ENCODE peak calls at places on chromosomes 16 and 17, in ten cellular contexts. M is fibroblast of lung, B is left lung, O is tibial artery, A is A549, R is AG04450, N is colonic mucosa, X is fibroblast of mammary gland, G is HFF-Myc, H is adrenal gland. J is an unnamed sample.

GRCh38 chr17:8409966-8410881 is 12.6 kb upstream of the RNF222 start:
- DNase-seq in M (peak), B (peak), O (peak), A (peak), R (peak), N (peak), X (peak), G (peak), H (peak), J (peak)

GRCh38 chr17:50604470-50604869 is 30.2 kb upstream of the ABCC3 start:
- DNase-seq in M (peak), B (peak), O (no peak), A (no peak), R (no peak), N (peak), X (peak), G (peak), H (no peak), J (no peak)

GRCh38 chr17:50956750-50957523 is 90.8 kb upstream of the TOB1 start:
- DNase-seq in M (peak), B (peak), O (peak), A (peak), R (peak), N (peak), X (peak), G (no peak), H (peak), J (no peak)

GRCh38 chr17:52298881-52299280 is 140.4 kb upstream of the CA10 start:
- DNase-seq in M (no peak), B (no peak), O (no peak), A (no peak), R (no peak), N (no peak), X (no peak), G (no peak), H (no peak), J (no peak)

GRCh38 chr16:2852003-2852730 is 5.8 kb downstream of the PRSS22 start:
- DNase-seq in M (no peak), B (no peak), O (no peak), A (no peak), R (no peak), N (no peak), X (no peak), G (no peak), H (no peak), J (no peak)

GRCh38 chr17:57415737-57416354 is 159.5 kb downstream of the MSI2 start:
- DNase-seq in M (no peak), B (no peak), O (no peak), A (no peak), R (no peak), N (no peak), X (no peak), G (no peak), H (no peak), J (no peak)

GRCh38 chr16:5349661-5350060 is 252.1 kb upstream of the EEF2KMT start:
- DNase-seq in M (no peak), B (no peak), O (no peak), A (no peak), R (no peak), N (no peak), X (no peak), G (no peak), H (no peak), J (no peak)

GRCh38 chr16:67847064-67847861 is at the start of gene CENPT:
- DNase-seq in M (peak), B (peak), O (peak), A (no peak), R (no peak), N (peak), X (peak), G (no peak), H (no peak), J (no peak)

GRCh38 chr17:49108318-49108717 is 24.3 kb upstream of the B4GALNT2 start:
- DNase-seq in M (peak), B (no peak), O (no peak), A (peak), R (peak), N (no peak), X (peak), G (no peak), H (no peak), J (peak)

GRCh38 chr16:82033006-82033405 is 2.0 kb upstream of the HSD17B2 start:
- DNase-seq in M (no peak), B (no peak), O (no peak), A (no peak), R (no peak), N (peak), X (no peak), G (no peak), H (no peak), J (no peak)

GRCh38 chr16:69112285-69113129 is 7.1 kb downstream of the HAS3 start:
- DNase-seq in M (no peak), B (peak), O (no peak), A (peak), R (no peak), N (peak), X (peak), G (no peak), H (peak), J (no peak)

GRCh38 chr16:67198238-67198734 is 645 bp upstream of the ELMO3 start:
- DNase-seq in M (peak), B (peak), O (no peak), A (peak), R (no peak), N (peak), X (peak), G (no peak), H (no peak), J (no peak)

GRCh38 chr16:82544378-82544777 is 82.4 kb upstream of the CDH13 start:
- DNase-seq in M (no peak), B (no peak), O (no peak), A (no peak), R (no peak), N (no peak), X (no peak), G (no peak), H (no peak), J (no peak)

GRCh38 chr17:74773414-74773813 is 2.7 kb downstream of the NAT9 start:
- DNase-seq in M (no peak), B (no peak), O (no peak), A (no peak), R (no peak), N (no peak), X (no peak), G (no peak), H (peak), J (no peak)

GRCh38 chr16:54511181-54511731 is 224.7 kb upstream of the IRX3 start:
- DNase-seq in M (peak), B (no peak), O (no peak), A (no peak), R (no peak), N (no peak), X (peak), G (no peak), H (no peak), J (no peak)

GRCh38 chr16:54879681-54880080 is 51.0 kb upstream of the IRX5 start:
- DNase-seq in M (no peak), B (no peak), O (no peak), A (peak), R (no peak), N (no peak), X (peak), G (no peak), H (no peak), J (no peak)

GRCh38 chr16:63702981-63703590 is 1418.8 kb downstream of the CDH11 start:
- DNase-seq in M (no peak), B (no peak), O (no peak), A (no peak), R (no peak), N (no peak), X (no peak), G (no peak), H (no peak), J (no peak)

GRCh38 chr17:29645516-29646051 is 22.9 kb upstream of the CORO6 start:
- DNase-seq in M (peak), B (peak), O (peak), A (no peak), R (peak), N (peak), X (peak), G (no peak), H (no peak), J (peak)

GRCh38 chr16:68311316-68311620 is 449 bp downstream of the PRMT7 start:
- DNase-seq in M (peak), B (no peak), O (no peak), A (no peak), R (no peak), N (no peak), X (peak), G (no peak), H (no peak), J (no peak)

GRCh38 chr16:3774156-3774767 is 56.9 kb upstream of the TRAP1 start:
- DNase-seq in M (peak), B (no peak), O (no peak), A (no peak), R (peak), N (no peak), X (peak), G (peak), H (no peak), J (no peak)

GRCh38 chr16:53922067-53922804 is 218.3 kb downstream of the FTO start:
- DNase-seq in M (no peak), B (no peak), O (no peak), A (no peak), R (no peak), N (no peak), X (peak), G (no peak), H (no peak), J (no peak)

GRCh38 chr17:38703742-38704644 is 1.1 kb upstream of the MLLT6 start:
- DNase-seq in M (no peak), B (peak), O (peak), A (no peak), R (no peak), N (peak), X (peak), G (no peak), H (peak), J (peak)

GRCh38 chr17:28335959-28336871 is 654 bp downstream of the TNFAIP1 start:
- DNase-seq in M (peak), B (peak), O (peak), A (peak), R (peak), N (peak), X (peak), G (peak), H (peak), J (peak)

GRCh38 chr16:12094537-12095265 is 118.2 kb downstream of the SNX29 start:
- DNase-seq in M (peak), B (peak), O (no peak), A (no peak), R (no peak), N (no peak), X (no peak), G (no peak), H (no peak), J (no peak)

GRCh38 chr17:2144701-2145100 is 89.8 kb downstream of the HIC1 start:
- DNase-seq in M (no peak), B (no peak), O (no peak), A (no peak), R (no peak), N (no peak), X (no peak), G (no peak), H (no peak), J (no peak)

GRCh38 chr16:67016681-67017450 is 12.1 kb upstream of the CBFB start:
- DNase-seq in M (no peak), B (peak), O (no peak), A (no peak), R (no peak), N (no peak), X (no peak), G (no peak), H (no peak), J (no peak)

DNA sequence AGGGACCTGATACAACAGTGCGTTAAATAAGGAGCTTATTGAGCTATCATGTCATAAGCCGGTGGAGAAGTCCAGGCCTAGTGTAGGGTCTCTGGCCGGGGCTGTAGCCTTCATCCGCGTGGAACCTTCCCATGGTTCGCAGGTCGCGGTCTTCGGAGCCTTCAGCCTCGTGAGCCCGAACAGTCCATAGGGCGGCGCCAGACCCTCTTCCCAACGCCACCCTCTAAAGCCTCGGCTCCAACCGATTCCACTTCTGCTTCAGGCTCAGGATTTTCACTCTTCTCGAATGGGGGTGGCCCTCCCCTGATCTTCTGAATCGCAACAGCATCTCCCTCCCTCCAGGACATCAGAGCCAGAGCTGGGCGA is 10.3 kb upstream of the BRCA1 start:
- DNase-seq in M (no peak), B (no peak), O (no peak), A (no peak), R (no peak), N (no peak), X (no peak), G (no peak), H (no peak), J (no peak)
- TF ChIP-seq CTCF in M (no peak), B (no peak), O (no peak), A (no peak), R (no peak), N (no peak), X (no peak), G (no peak), H (no peak), J (no peak)

GRCh38 chr16:89257757-89258465 is 40.4 kb downstream of the ZNF778 start:
- DNase-seq in M (no peak), B (no peak), O (no peak), A (no peak), R (no peak), N (no peak), X (no peak), G (no peak), H (no peak), J (no peak)
- H3K4me3 ChIP-seq in M (no peak), B (no peak), O (no peak), A (no peak), R (peak), N (peak), X (peak), G (peak), H (no peak), J (no peak)

GRCh38 chr16:8946544-8946943 is 17.2 kb downstream of the USP7 start:
- DNase-seq in M (no peak), B (no peak), O (no peak), A (no peak), R (no peak), N (peak), X (no peak), G (no peak), H (no peak), J (peak)
- TF ChIP-seq CTCF in M (no peak), B (no peak), O (no peak), A (no peak), R (no peak), N (no peak), X (no peak), G (no peak), H (no peak), J (peak)

DNA sequence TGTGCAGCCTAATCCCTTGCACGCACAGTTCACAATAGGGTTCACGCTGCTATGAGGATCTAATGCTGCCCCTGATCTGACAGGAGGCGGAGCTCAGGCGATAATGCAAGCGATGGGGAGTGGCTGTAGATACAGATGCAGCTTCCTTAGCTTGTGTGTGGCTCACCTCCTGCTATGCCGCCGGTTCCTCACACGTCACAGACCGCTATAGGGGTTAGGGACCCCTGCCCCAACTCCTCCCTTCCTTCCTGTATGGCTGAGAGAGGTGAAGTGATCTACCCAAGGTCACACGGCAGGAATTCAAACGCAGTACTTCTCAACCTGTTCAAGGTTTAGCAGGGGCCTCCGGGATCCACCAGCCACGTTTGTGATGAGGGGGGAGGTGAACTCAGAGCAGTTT is 13.4 kb upstream of the PLLP start:
- DNase-seq in M (no peak), B (no peak), O (no peak), A (no peak), R (no peak), N (no peak), X (no peak), G (no peak), H (no peak), J (no peak)
- H3K4me3 ChIP-seq in M (no peak), B (no peak), O (no peak), A (no peak), R (no peak), N (no peak), X (no peak), G (no peak), H (no peak), J (no peak)

GRCh38 chr16:89168381-89169189 is 3.0 kb upstream of the CDH15 start:
- DNase-seq in M (no peak), B (no peak), O (no peak), A (no peak), R (no peak), N (no peak), X (no peak), G (no peak), H (no peak), J (no peak)
- TF ChIP-seq CTCF in M (no peak), B (no peak), O (no peak), A (no peak), R (peak), N (no peak), X (peak), G (no peak), H (no peak), J (no peak)

GRCh38 chr17:72877348-72877747 is 215.1 kb downstream of the SLC39A11 start:
- DNase-seq in M (no peak), B (no peak), O (no peak), A (no peak), R (no peak), N (no peak), X (no peak), G (no peak), H (no peak), J (no peak)
- H3K4me3 ChIP-seq in M (no peak), B (no peak), O (no peak), A (no peak), R (no peak), N (no peak), X (no peak), G (no peak), H (no peak), J (no peak)

GRCh38 chr17:66431080-66431795 is 128.8 kb downstream of the PRKCA start:
- DNase-seq in M (peak), B (no peak), O (no peak), A (no peak), R (no peak), N (no peak), X (peak), G (no peak), H (no peak), J (no peak)

GRCh38 chr17:66431910-66432309 is 129.5 kb downstream of the PRKCA start:
- DNase-seq in M (peak), B (no peak), O (no peak), A (peak), R (peak), N (no peak), X (peak), G (no peak), H (no peak), J (no peak)

GRCh38 chr17:66432558-66432957 is 130.1 kb downstream of the PRKCA start:
- DNase-seq in M (no peak), B (no peak), O (no peak), A (no peak), R (no peak), N (no peak), X (no peak), G (no peak), H (no peak), J (no peak)

GRCh38 chr17:66435182-66435581 is 132.8 kb downstream of the PRKCA start:
- DNase-seq in M (no peak), B (no peak), O (no peak), A (no peak), R (no peak), N (no peak), X (no peak), G (no peak), H (no peak), J (no peak)

DNA sequence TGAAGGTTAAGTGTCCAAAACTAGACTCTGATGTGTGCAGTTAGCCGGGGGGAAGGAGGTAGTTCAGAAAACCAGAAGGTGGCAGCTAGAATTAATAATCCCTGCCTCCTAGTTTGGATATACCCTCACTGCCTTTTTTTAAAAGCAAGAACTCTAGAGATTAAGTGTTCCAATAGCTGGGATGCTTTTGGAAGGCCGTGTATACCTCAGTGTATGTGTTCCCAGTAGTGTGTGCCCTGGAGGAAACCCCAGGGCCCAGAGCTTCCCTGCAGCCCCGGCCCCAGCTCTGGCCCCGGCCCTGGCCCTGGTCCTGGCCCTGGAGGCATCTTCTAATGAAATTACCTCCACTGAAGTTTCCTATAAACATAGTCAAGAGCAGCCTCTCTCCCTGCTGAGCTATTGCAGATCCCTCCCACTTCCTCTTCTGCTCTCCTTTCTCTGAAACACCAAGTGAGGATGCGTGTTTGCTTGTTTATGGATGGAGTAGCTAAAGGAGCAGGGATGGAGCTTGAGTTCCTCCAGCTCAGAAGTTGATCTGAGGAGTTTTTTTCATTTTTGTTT is 130.7 kb downstream of the PRKCA start:
- DNase-seq in M (peak), B (no peak), O (no peak), A (no peak), R (no peak), N (no peak), X (no peak), G (no peak), H (no peak), J (no peak)
- TF ChIP-seq CTCF in M (no peak), B (no peak), O (no peak), A (no peak), R (no peak), N (no peak), X (no peak), G (no peak), H (no peak), J (no peak)

GRCh38 chr16:997440-998051 is 16.0 kb downstream of the SOX8 start:
- DNase-seq in M (peak), B (no peak), O (peak), A (peak), R (no peak), N (no peak), X (peak), G (no peak), H (no peak), J (no peak)
- H3K4me3 ChIP-seq in M (no peak), B (peak), O (peak), A (peak), R (no peak), N (peak), X (no peak), G (no peak), H (no peak), J (no peak)

DNA sequence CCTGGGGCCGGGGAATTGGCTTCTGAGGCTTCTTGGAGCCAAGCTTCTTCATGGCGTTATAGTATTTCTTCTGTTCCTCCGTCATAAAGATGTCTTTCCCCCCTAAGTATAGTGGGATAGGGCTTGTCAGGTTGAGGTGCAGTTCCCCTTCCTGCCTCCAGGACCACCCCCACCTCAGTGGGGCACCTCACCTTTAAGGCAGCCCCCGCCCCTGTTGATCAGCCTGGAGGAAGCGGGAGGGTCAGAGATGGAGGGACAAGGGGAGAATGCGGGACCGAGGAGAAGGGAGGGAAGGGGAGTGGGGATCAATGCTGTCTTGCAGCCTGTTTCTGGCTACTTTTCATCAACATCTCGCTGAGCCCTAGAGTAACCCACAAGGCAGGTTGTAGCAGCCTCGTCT is 11.6 kb upstream of the CD79B start:
- DNase-seq in M (no peak), B (no peak), O (no peak), A (no peak), R (no peak), N (no peak), X (no peak), G (no peak), H (no peak), J (no peak)
- TF ChIP-seq CTCF in M (no peak), B (no peak), O (no peak), A (no peak), R (peak), N (no peak), X (peak), G (no peak), H (no peak), J (no peak)